ENCODE peak calls at places on chromosome 10, in five cellular contexts. L is tibial artery, Q is H9, G is lower leg skin, M is AG09319. A is an unnamed sample.

GRCh38 chr10:8410506-8410905 is 356.0 kb downstream of the GATA3 start:
- DNase-seq in M (no peak), G (no peak), Q (no peak), L (no peak), A (no peak)

GRCh38 chr10:50624154-50624865 is 554 bp upstream of the SGMS1 start:
- DNase-seq in Q (peak), G (peak), M (peak), L (peak), A (peak)

GRCh38 chr10:118568327-118568848 is 27.1 kb downstream of the PRLHR start:
- DNase-seq in M (peak), L (no peak), G (peak), Q (no peak), A (no peak)

GRCh38 chr10:117168135-117168674 is 29.1 kb upstream of the KCNK18 start:
- DNase-seq in G (peak), Q (peak), M (no peak), L (peak), A (peak)

GRCh38 chr10:2920638-2921037 is 146.7 kb upstream of the PFKP start:
- DNase-seq in M (no peak), L (no peak), G (no peak), Q (no peak), A (no peak)

GRCh38 chr10:61554925-61555324 is 101.7 kb upstream of the TMEM26 start:
- DNase-seq in M (no peak), G (no peak), Q (no peak), L (no peak), A (no peak)

GRCh38 chr10:1596482-1596881 is 140.8 kb downstream of the ADARB2 start:
- DNase-seq in G (no peak), M (no peak), L (no peak), Q (peak), A (no peak)

GRCh38 chr10:30502266-30503058 is 68.5 kb downstream of the MAP3K8 start:
- DNase-seq in M (no peak), L (peak), Q (no peak), G (peak), A (no peak)

GRCh38 chr10:93850484-93851015 is 43.2 kb upstream of the SLC35G1 start:
- DNase-seq in L (no peak), G (no peak), M (no peak), Q (no peak), A (no peak)

GRCh38 chr10:84390364-84390763 is 62.0 kb downstream of the CCSER2 start:
- DNase-seq in M (no peak), L (no peak), G (no peak), Q (no peak), A (no peak)
- TF ChIP-seq CTCF in M (no peak), L (no peak), G (no peak), Q (no peak), A (no peak)

DNA sequence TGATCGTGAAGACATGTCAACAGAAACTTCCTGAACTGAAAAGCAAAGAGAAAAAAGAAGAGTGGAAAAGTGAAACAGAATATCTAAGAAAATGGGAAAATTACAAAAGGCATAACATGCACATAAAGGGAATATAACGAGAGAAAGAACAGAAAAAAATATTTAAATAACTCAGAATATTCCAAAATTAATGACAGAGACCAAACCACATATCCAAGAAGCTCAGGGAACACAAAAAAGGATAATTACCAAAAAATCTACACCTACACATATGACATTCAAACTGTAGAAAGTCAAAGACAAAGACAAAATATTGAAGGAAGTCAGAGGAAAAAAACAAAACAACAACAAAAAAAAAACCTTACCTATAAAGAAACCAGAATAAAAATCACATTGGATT is 105.5 kb downstream of the OR13A1 start:
- DNase-seq in Q (no peak), M (no peak), L (no peak), G (no peak), A (no peak)
- TF ChIP-seq CTCF in Q (no peak), M (no peak), L (no peak), G (no peak), A (no peak)

GRCh38 chr10:63465293-63466167 is at the start of gene JMJD1C:
- DNase-seq in M (peak), G (peak), Q (peak), L (peak), A (peak)
- TF ChIP-seq CTCF in M (no peak), G (no peak), Q (peak), L (peak), A (no peak)

GRCh38 chr10:111344804-111345203 is 268.0 kb downstream of the ADRA2A start:
- DNase-seq in G (no peak), Q (peak), L (no peak), M (no peak), A (no peak)
- TF ChIP-seq CTCF in G (no peak), Q (peak), L (no peak), M (peak), A (no peak)

A was measured in mesothelial cell of epicardium.